ENCODE peak calls at places on chromosomes 13 and 19, in six cellular contexts. One of them, this sample, is unnamed. For H3K4me1, the result is how much of the 10 kb centered on the place peaks cover.

GRCh38 chr13:67341406-67341805 is 111.3 kb upstream of the PCDH9 start:
- DNase-seq in endothelial cell of umbilical vein: no peak
- DNase-seq in heart right ventricle: no peak
- DNase-seq in uterus: no peak
- DNase-seq in K562: no peak
- DNase-seq in PC-9: no peak
- DNase-seq in this sample: no peak

GRCh38 chr13:22112956-22113750 is 442.3 kb downstream of the FGF9 start:
- DNase-seq in PC-9: no peak
- DNase-seq in uterus: no peak
- DNase-seq in heart right ventricle: no peak
- DNase-seq in K562: no peak
- DNase-seq in endothelial cell of umbilical vein: no peak
- DNase-seq in this sample: no peak

GRCh38 chr13:111322916-111323331 is 2.5 kb downstream of the TEX29 start:
- DNase-seq in PC-9: no peak
- DNase-seq in heart right ventricle: no peak
- DNase-seq in K562: no peak
- DNase-seq in uterus: no peak
- DNase-seq in endothelial cell of umbilical vein: no peak
- DNase-seq in this sample: no peak

GRCh38 chr13:71865858-71866172 is 1.2 kb downstream of the DACH1 start:
- DNase-seq in uterus: peak
- DNase-seq in PC-9: no peak
- DNase-seq in heart right ventricle: peak
- DNase-seq in endothelial cell of umbilical vein: no peak
- DNase-seq in K562: no peak
- DNase-seq in this sample: no peak

GRCh38 chr19:12994701-12995595 is at the start of gene NFIX:
- DNase-seq in heart right ventricle: peak
- DNase-seq in PC-9: peak
- DNase-seq in uterus: peak
- DNase-seq in endothelial cell of umbilical vein: peak
- DNase-seq in K562: peak
- DNase-seq in this sample: no peak

GRCh38 chr19:14059093-14059480 is 2.8 kb downstream of the PALM3 start:
- DNase-seq in K562: peak
- DNase-seq in uterus: no peak
- DNase-seq in heart right ventricle: no peak
- DNase-seq in endothelial cell of umbilical vein: no peak
- DNase-seq in PC-9: no peak
- DNase-seq in this sample: no peak

GRCh38 chr13:62747629-62748028 is 1332.0 kb upstream of the PCDH20 start:
- DNase-seq in endothelial cell of umbilical vein: no peak
- DNase-seq in uterus: no peak
- DNase-seq in PC-9: peak
- DNase-seq in heart right ventricle: no peak
- DNase-seq in K562: no peak
- DNase-seq in this sample: no peak

GRCh38 chr19:31270897-31271568 is 78.2 kb downstream of the TSHZ3 start:
- DNase-seq in endothelial cell of umbilical vein: no peak
- DNase-seq in PC-9: no peak
- DNase-seq in K562: no peak
- DNase-seq in uterus: peak
- DNase-seq in heart right ventricle: no peak
- DNase-seq in this sample: no peak

GRCh38 chr13:75787249-75787940 is 151.3 kb downstream of the LMO7 start:
- DNase-seq in K562: no peak
- DNase-seq in uterus: no peak
- DNase-seq in endothelial cell of umbilical vein: no peak
- DNase-seq in PC-9: no peak
- DNase-seq in heart right ventricle: no peak
- DNase-seq in this sample: no peak

GRCh38 chr19:42313096-42313839 is at the start of gene TMEM145:
- DNase-seq in PC-9: peak
- DNase-seq in endothelial cell of umbilical vein: peak
- DNase-seq in heart right ventricle: no peak
- DNase-seq in uterus: no peak
- DNase-seq in K562: peak
- DNase-seq in this sample: no peak

GRCh38 chr13:113518080-113518803 is 27.7 kb upstream of the DCUN1D2 start:
- DNase-seq in heart right ventricle: no peak
- DNase-seq in PC-9: no peak
- DNase-seq in K562: no peak
- DNase-seq in endothelial cell of umbilical vein: no peak
- DNase-seq in uterus: no peak
- DNase-seq in this sample: no peak

GRCh38 chr19:11164278-11164677 is 8.7 kb upstream of the SPC24 start:
- DNase-seq in PC-9: no peak
- DNase-seq in heart right ventricle: no peak
- DNase-seq in uterus: no peak
- DNase-seq in endothelial cell of umbilical vein: no peak
- DNase-seq in K562: no peak
- DNase-seq in this sample: no peak
- H3K27ac ChIP-seq in PC-9: no peak
- H3K27ac ChIP-seq in heart right ventricle: peak
- H3K27ac ChIP-seq in uterus: peak
- H3K27ac ChIP-seq in endothelial cell of umbilical vein: no peak
- H3K27ac ChIP-seq in K562: no peak
- H3K27ac ChIP-seq in this sample: peak

GRCh38 chr19:2543463-2544442 is 67.8 kb downstream of the GADD45B start:
- DNase-seq in endothelial cell of umbilical vein: peak
- DNase-seq in PC-9: peak
- DNase-seq in heart right ventricle: peak
- DNase-seq in uterus: peak
- DNase-seq in K562: peak
- DNase-seq in this sample: peak
- H3K4me1 ChIP-seq in endothelial cell of umbilical vein: half or more
- H3K4me1 ChIP-seq in PC-9: under half
- H3K4me1 ChIP-seq in heart right ventricle: half or more
- H3K4me1 ChIP-seq in uterus: under half
- H3K4me1 ChIP-seq in K562: under half
- H3K4me1 ChIP-seq in this sample: half or more

GRCh38 chr19:55277494-55277893 is 2.4 kb downstream of the HSPBP1 start:
- DNase-seq in endothelial cell of umbilical vein: no peak
- DNase-seq in heart right ventricle: no peak
- DNase-seq in PC-9: no peak
- DNase-seq in uterus: no peak
- DNase-seq in K562: no peak
- DNase-seq in this sample: no peak

GRCh38 chr19:55275851-55276719 is 3.8 kb downstream of the HSPBP1 start:
- DNase-seq in PC-9: no peak
- DNase-seq in uterus: no peak
- DNase-seq in heart right ventricle: no peak
- DNase-seq in K562: no peak
- DNase-seq in endothelial cell of umbilical vein: no peak
- DNase-seq in this sample: no peak

GRCh38 chr19:55278391-55279135 is 1.3 kb downstream of the HSPBP1 start:
- DNase-seq in heart right ventricle: no peak
- DNase-seq in uterus: no peak
- DNase-seq in endothelial cell of umbilical vein: no peak
- DNase-seq in K562: no peak
- DNase-seq in PC-9: no peak
- DNase-seq in this sample: no peak

GRCh38 chr19:55279376-55279772 is 536 bp downstream of the HSPBP1 start:
- DNase-seq in K562: no peak
- DNase-seq in heart right ventricle: no peak
- DNase-seq in endothelial cell of umbilical vein: no peak
- DNase-seq in PC-9: no peak
- DNase-seq in uterus: no peak
- DNase-seq in this sample: no peak

GRCh38 chr19:55276720-55277430 is 3.0 kb downstream of the HSPBP1 start:
- DNase-seq in K562: no peak
- DNase-seq in uterus: no peak
- DNase-seq in heart right ventricle: no peak
- DNase-seq in endothelial cell of umbilical vein: no peak
- DNase-seq in PC-9: no peak
- DNase-seq in this sample: no peak
- H3K27ac ChIP-seq in K562: no peak
- H3K27ac ChIP-seq in uterus: no peak
- H3K27ac ChIP-seq in heart right ventricle: no peak
- H3K27ac ChIP-seq in endothelial cell of umbilical vein: no peak
- H3K27ac ChIP-seq in PC-9: no peak
- H3K27ac ChIP-seq in this sample: no peak

DNA sequence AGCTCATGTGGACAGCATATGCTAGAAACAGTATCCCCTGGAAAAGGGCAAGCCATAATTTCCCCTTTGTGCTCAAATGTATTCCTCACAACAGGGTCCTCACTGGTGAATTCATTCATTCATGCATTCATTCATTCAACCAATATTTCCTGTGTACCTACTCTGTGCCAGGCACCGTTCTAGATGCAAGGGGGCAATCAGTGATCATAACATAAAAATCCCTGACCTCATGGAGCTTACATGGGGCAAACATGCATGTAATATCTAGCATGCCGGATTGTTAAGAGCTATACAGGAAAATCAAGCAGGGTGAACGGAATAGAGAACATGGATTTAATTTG is 2.6 kb downstream of the RANBP3 start:
- DNase-seq in uterus: no peak
- DNase-seq in endothelial cell of umbilical vein: no peak
- DNase-seq in PC-9: no peak
- DNase-seq in K562: no peak
- DNase-seq in heart right ventricle: no peak
- DNase-seq in this sample: no peak
- H3K4me1 ChIP-seq in uterus: under half
- H3K4me1 ChIP-seq in endothelial cell of umbilical vein: under half
- H3K4me1 ChIP-seq in PC-9: under half
- H3K4me1 ChIP-seq in K562: under half
- H3K4me1 ChIP-seq in heart right ventricle: half or more
- H3K4me1 ChIP-seq in this sample: under half

DNA sequence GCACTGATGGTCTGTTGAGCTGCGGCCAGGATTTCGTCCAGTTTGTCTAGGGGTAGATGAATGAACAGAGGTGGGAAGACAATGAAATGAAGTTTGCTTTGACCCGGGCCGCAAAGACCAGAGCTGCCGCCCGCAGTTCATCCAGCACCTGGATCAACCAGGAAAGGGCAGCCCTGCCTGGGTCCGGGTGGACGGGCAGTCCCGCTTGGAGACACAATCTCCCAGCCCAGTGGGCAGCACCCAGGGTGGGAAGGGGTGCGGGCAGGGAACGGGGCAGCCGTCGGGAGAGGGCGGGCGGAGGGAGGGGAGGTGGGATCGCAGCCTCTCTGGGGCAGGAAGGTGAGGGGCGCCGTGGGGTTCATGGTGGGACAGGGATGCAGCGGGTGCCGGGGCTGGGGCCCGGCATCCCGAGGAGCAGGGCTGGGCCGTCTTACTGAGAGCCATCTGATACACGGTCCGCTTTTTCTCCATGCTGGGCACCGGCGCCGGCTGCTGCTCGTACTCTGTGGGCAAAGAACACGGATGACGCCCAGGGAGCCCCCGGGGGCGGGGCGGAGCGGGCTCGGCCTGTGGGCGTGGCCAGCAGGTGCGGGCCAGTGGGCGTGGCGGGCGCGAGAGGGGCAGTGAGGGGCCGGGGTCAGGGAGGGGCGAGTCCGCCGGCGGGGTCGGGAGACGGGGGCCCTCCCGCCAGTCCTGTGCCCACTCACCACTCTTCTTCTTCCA is 33.1 kb downstream of the SHANK1 start:
- DNase-seq in endothelial cell of umbilical vein: no peak
- DNase-seq in uterus: no peak
- DNase-seq in PC-9: no peak
- DNase-seq in K562: peak
- DNase-seq in heart right ventricle: no peak
- DNase-seq in this sample: no peak
- H3K27ac ChIP-seq in endothelial cell of umbilical vein: no peak
- H3K27ac ChIP-seq in uterus: no peak
- H3K27ac ChIP-seq in PC-9: no peak
- H3K27ac ChIP-seq in K562: no peak
- H3K27ac ChIP-seq in heart right ventricle: no peak
- H3K27ac ChIP-seq in this sample: no peak

DNA sequence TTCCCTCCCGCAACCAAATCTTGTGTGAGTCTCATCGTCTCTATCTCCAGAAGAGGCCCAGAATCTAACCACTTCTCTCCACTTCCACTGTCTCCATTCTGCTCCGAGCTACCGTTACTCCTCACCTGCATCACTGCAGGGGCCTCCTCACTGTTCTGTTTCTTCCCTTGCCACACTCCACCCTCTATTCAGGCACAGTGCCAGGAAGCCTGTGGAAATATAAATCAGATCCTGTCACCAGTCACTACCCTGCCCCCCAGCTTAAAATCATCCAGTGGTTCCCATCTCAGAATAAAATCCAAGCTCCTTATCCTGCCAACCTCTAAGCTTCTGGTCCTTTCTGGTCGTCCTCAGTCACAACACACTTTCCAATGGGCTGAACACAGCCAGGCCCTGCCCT is 24.1 kb downstream of the ZNF175 start:
- DNase-seq in K562: no peak
- DNase-seq in PC-9: no peak
- DNase-seq in heart right ventricle: no peak
- DNase-seq in endothelial cell of umbilical vein: no peak
- DNase-seq in uterus: peak
- DNase-seq in this sample: no peak
- H3K4me1 ChIP-seq in K562: under half
- H3K4me1 ChIP-seq in PC-9: under half
- H3K4me1 ChIP-seq in heart right ventricle: under half
- H3K4me1 ChIP-seq in endothelial cell of umbilical vein: under half
- H3K4me1 ChIP-seq in uterus: under half
- H3K4me1 ChIP-seq in this sample: under half

DNA sequence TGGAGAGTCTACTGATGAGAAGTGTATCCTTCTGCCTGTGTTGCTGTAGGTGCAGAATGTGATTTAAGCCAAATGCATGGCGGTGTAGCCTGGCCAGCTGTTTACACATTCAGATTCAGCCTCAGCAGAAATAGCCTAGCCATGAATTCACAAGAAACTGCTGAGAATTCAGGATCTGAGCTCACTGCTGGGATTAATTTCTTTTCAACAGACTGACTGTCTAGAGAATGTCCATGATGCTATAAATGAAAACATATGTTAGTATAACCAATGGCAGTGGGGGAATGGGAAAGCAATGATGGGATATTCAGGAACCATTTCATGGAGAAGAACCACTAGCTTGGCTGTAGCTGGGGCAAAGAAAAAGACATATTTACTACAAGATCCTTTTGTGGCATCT is 77.5 kb upstream of the RNF113B start:
- DNase-seq in PC-9: no peak
- DNase-seq in endothelial cell of umbilical vein: no peak
- DNase-seq in K562: no peak
- DNase-seq in heart right ventricle: no peak
- DNase-seq in uterus: no peak
- DNase-seq in this sample: no peak
- H3K27ac ChIP-seq in PC-9: no peak
- H3K27ac ChIP-seq in endothelial cell of umbilical vein: no peak
- H3K27ac ChIP-seq in K562: no peak
- H3K27ac ChIP-seq in heart right ventricle: no peak
- H3K27ac ChIP-seq in uterus: no peak
- H3K27ac ChIP-seq in this sample: no peak